ENCODE peak calls at places on chromosomes 5 and 9, in six cellular contexts. U is astrocyte of the spinal cord, J is GM10248, T is fibroblast of the aortic adventitia, X is psoas muscle, H is fibroblast of mammary gland. N is an unnamed sample.

GRCh38 chr9:95605826-95606555 is 89.2 kb upstream of the PTCH1 start:
- DNase-seq in J (no peak), X (no peak), T (no peak), U (peak), H (no peak), N (no peak)

GRCh38 chr9:110712955-110713354 is 44.4 kb downstream of the MUSK start:
- DNase-seq in H (peak), J (no peak), U (no peak), T (no peak), X (no peak), N (no peak)

GRCh38 chr5:133520062-133520461 is 92.3 kb downstream of the FSTL4 start:
- DNase-seq in H (no peak), X (no peak), J (no peak), T (no peak), U (no peak), N (no peak)

GRCh38 chr5:81194633-81195333 is 38.3 kb upstream of the CKMT2 start:
- DNase-seq in T (peak), X (peak), U (peak), H (peak), J (peak), N (peak)

GRCh38 chr5:53366245-53366644 is 114.2 kb upstream of the FST start:
- DNase-seq in J (no peak), X (no peak), H (peak), U (no peak), T (peak), N (no peak)

GRCh38 chr5:91390268-91390667 is 7.2 kb upstream of the ARRDC3 start:
- DNase-seq in T (no peak), H (no peak), U (no peak), J (no peak), X (no peak), N (no peak)

GRCh38 chr5:149452007-149452664 is 73.0 kb upstream of the IL17B start:
- DNase-seq in U (peak), J (no peak), X (no peak), H (peak), T (peak), N (no peak)

GRCh38 chr5:80399553-80400239 is 8.2 kb upstream of the ZFYVE16 start:
- DNase-seq in T (peak), J (peak), U (peak), X (no peak), H (peak), N (peak)

GRCh38 chr5:124678478-124678877 is 68.0 kb downstream of the ZNF608 start:
- DNase-seq in H (no peak), T (no peak), J (no peak), X (no peak), U (no peak), N (no peak)

GRCh38 chr5:139910901-139911300 is 115.3 kb downstream of the PSD2 start:
- DNase-seq in H (no peak), T (no peak), U (no peak), X (no peak), J (no peak), N (no peak)

GRCh38 chr5:77981820-77982219 is 205.7 kb upstream of the TBCA start:
- DNase-seq in T (no peak), U (no peak), X (no peak), J (no peak), H (no peak), N (no peak)

GRCh38 chr5:92444888-92445287 is 1061.8 kb upstream of the ARRDC3 start:
- DNase-seq in U (no peak), T (no peak), J (no peak), X (no peak), H (peak), N (no peak)

GRCh38 chr5:134145061-134145757 is 30.7 kb downstream of the TCF7 start:
- DNase-seq in U (no peak), H (no peak), T (no peak), X (no peak), J (no peak), N (no peak)

GRCh38 chr5:40160435-40160834 is 519.3 kb upstream of the PTGER4 start:
- DNase-seq in T (no peak), U (no peak), X (no peak), J (no peak), H (no peak), N (no peak)

GRCh38 chr9:81566074-81566698 is 123.2 kb downstream of the TLE1 start:
- DNase-seq in T (no peak), J (no peak), X (no peak), H (no peak), U (no peak), N (no peak)

GRCh38 chr9:115276621-115277020 is 158.7 kb upstream of the TNC start:
- DNase-seq in X (no peak), T (peak), H (peak), U (peak), J (no peak), N (no peak)

DNA sequence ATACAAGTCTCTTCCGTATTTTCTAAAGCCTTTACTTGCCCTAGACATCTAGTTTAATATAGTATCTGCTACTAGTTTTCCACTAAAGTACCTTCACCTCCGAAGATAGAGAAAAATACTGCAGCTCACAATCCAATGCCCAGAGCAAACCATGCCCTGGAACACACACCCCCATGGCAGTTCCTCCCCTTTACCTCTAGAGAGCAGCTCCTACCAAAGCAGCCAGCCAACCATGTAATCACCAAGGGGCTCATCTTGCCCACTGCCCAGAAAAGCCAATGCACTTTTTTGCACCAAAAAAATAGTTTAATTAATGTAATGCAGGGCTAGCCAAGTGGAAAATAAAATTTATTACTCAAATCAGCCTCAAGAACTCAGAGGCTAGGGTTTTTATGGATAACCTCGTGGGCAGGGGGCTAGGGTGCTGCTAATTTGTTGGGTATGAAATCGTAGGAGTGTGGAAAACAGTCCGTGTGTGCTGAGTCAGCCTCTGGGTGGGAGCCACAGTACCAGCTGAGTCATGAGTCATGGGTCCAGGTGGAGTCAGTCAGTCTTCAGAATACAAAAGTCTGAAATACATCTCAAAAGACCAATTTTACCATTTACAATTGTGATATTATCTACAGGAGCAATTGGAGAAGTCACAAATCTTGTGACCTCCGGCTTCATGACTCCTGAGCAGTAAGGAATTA is 120.1 kb upstream of the ACO1 start:
- DNase-seq in U (peak), H (peak), X (no peak), J (no peak), T (peak), N (no peak)
- TF ChIP-seq CTCF in U (no peak), H (no peak), X (no peak), J (no peak), T (no peak), N (no peak)

GRCh38 chr5:32887390-32887789 is 176.3 kb downstream of the NPR3 start:
- DNase-seq in H (no peak), X (no peak), J (no peak), T (no peak), U (no peak), N (no peak)
- TF ChIP-seq CTCF in H (no peak), X (no peak), J (no peak), T (no peak), U (no peak), N (no peak)

GRCh38 chr9:126502417-126503332 is 111.1 kb upstream of the LMX1B start:
- DNase-seq in X (no peak), H (no peak), T (no peak), J (no peak), U (no peak), N (no peak)

GRCh38 chr9:126504086-126504976 is 109.4 kb upstream of the LMX1B start:
- DNase-seq in T (no peak), X (no peak), U (no peak), J (no peak), H (no peak), N (no peak)

GRCh38 chr9:126504977-126505455 is 108.7 kb upstream of the LMX1B start:
- DNase-seq in X (no peak), T (no peak), J (no peak), U (no peak), H (no peak), N (no peak)

GRCh38 chr9:126501383-126502331 is 112.1 kb upstream of the LMX1B start:
- DNase-seq in U (no peak), J (no peak), H (no peak), T (no peak), X (no peak), N (no peak)

GRCh38 chr9:126503333-126504085 is 110.2 kb upstream of the LMX1B start:
- DNase-seq in H (peak), X (no peak), T (no peak), J (no peak), U (no peak), N (no peak)
- TF ChIP-seq CTCF in H (no peak), X (no peak), T (no peak), J (no peak), U (no peak), N (no peak)

DNA sequence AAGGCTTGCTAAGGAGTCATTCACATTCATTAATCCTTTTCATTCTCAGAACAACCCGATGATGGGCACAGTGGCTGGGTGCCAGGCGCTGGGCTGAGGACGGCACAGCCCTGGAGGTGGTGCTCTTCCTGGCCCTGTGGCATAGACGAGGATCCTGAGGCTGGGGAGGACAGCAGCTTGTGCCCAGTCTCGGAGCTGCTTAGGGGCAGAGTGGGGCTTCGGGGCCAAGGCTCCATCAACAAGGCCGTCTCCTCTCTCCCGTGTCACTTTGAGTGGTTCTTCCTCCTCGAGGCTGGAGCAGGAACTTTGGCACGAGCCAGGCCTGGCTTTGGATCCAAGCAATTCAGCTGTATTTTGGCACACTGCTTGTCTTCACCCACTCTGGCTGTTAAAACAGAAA is 166.7 kb downstream of the TTLL11 start:
- DNase-seq in J (no peak), T (no peak), H (no peak), U (no peak), X (no peak), N (no peak)
- TF ChIP-seq CTCF in J (no peak), T (no peak), H (no peak), U (no peak), X (no peak), N (no peak)

GRCh38 chr5:94788527-94788926 is 170.1 kb downstream of the SLF1 start:
- DNase-seq in J (no peak), U (no peak), X (no peak), H (no peak), T (no peak), N (no peak)

GRCh38 chr5:94779684-94780083 is 161.2 kb downstream of the SLF1 start:
- DNase-seq in U (no peak), J (no peak), X (no peak), H (no peak), T (no peak), N (no peak)

GRCh38 chr5:94782376-94782775 is 163.9 kb downstream of the SLF1 start:
- DNase-seq in T (no peak), U (no peak), X (no peak), H (no peak), J (no peak), N (no peak)

DNA sequence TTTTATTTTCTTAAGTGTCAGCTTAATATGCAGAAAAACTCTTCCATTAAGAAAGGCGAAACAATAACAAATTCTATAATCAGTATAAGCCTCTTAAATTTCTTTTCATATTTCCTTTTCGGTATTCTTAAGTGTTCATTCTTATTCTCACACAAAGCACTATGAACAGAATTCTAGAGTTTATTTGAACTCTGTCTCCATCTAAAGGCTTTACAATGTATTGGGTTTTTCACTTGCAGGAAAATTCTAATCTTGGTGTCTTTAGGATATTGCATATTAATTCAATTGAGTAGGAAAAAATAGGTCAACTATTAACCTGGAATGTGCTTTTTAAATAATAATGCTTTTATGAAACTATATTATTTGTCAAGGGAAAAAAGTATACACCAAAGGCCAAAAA is 166.6 kb downstream of the SLF1 start:
- DNase-seq in X (no peak), J (no peak), H (no peak), T (peak), U (no peak), N (no peak)
- TF ChIP-seq CTCF in X (no peak), J (peak), H (peak), T (peak), U (peak), N (no peak)

GRCh38 chr5:143404416-143405062 is 1.1 kb upstream of the NR3C1 start:
- DNase-seq in T (peak), J (peak), U (peak), X (peak), H (peak), N (peak)
- TF ChIP-seq CTCF in T (peak), J (no peak), U (no peak), X (no peak), H (peak), N (no peak)